ENCODE peak calls at places on chromosomes 1 and 21, in seven cellular contexts. J, Z, T, H, G, Y and O are unnamed samples.

GRCh38 chr1:186957339-186957738 is 128.6 kb downstream of the PLA2G4A start:
- DNase-seq in T (no peak), Z (no peak), G (no peak), J (no peak), Y (no peak), H (no peak), O (no peak)

GRCh38 chr1:29524285-29525065 is 288.2 kb downstream of the PTPRU start:
- DNase-seq in G (no peak), Z (no peak), J (no peak), H (peak; percentile 79), Y (no peak), T (peak; percentile 15), O (peak; percentile 43)

GRCh38 chr1:23651069-23651808 is 40.4 kb upstream of the RPL11 start:
- DNase-seq in J (no peak), Z (no peak), G (peak; percentile 54), Y (peak; percentile 89), H (no peak), T (no peak), O (peak; percentile 45)

GRCh38 chr1:216830836-216831235 is 107.6 kb upstream of the ESRRG start:
- DNase-seq in H (no peak), Z (no peak), J (no peak), G (no peak), T (no peak), Y (no peak), O (no peak)

GRCh38 chr1:165631403-165632151 is 543 bp downstream of the MGST3 start:
- DNase-seq in Z (peak; percentile 27), G (peak; percentile 42), H (peak; percentile 94), J (peak; percentile 84), T (peak; percentile 76), Y (peak; percentile 82), O (peak; percentile 56)

GRCh38 chr1:185442065-185442464 is 125.0 kb upstream of the IVNS1ABP start:
- DNase-seq in J (peak; percentile 61), G (no peak), H (no peak), Y (no peak), Z (no peak), T (no peak), O (no peak)

GRCh38 chr1:225653463-225654276 is 747 bp upstream of the ENAH start:
- DNase-seq in H (peak; percentile 95), Z (peak; percentile 27), Y (peak; percentile 80), J (peak; percentile 78), G (peak; percentile 66), T (peak; percentile 68), O (peak; percentile 76)

GRCh38 chr21:33157303-33157702 is 72.4 kb upstream of the IFNAR2 start:
- DNase-seq in H (no peak), T (no peak), Z (no peak), J (peak; percentile 13), G (no peak), Y (peak; percentile 8), O (no peak)

GRCh38 chr1:191615422-191615821 is 542.8 kb upstream of the RGS18 start:
- DNase-seq in Z (no peak), T (no peak), H (no peak), J (no peak), Y (peak; percentile 8), G (no peak), O (no peak)

GRCh38 chr1:84541679-84542078 is 32.6 kb downstream of the CTBS start:
- DNase-seq in Z (peak; percentile 2), Y (peak; percentile 9), G (no peak), J (no peak), T (no peak), H (no peak), O (no peak)

GRCh38 chr1:164667010-164667409 is 108.0 kb downstream of the PBX1 start:
- DNase-seq in G (no peak), J (no peak), Y (no peak), H (no peak), T (no peak), Z (no peak), O (no peak)

GRCh38 chr1:231810415-231810814 is 183.8 kb downstream of the DISC1 start:
- DNase-seq in H (no peak), J (no peak), G (no peak), Y (no peak), Z (no peak), T (no peak), O (no peak)

GRCh38 chr1:67335451-67335850 is 27.8 kb downstream of the IL12RB2 start:
- DNase-seq in G (no peak), Z (no peak), J (no peak), Y (no peak), H (no peak), T (no peak), O (no peak)

GRCh38 chr1:67332653-67333529 is 25.2 kb downstream of the IL12RB2 start:
- DNase-seq in Z (peak; percentile 41), J (no peak), Y (no peak), G (no peak), H (no peak), T (no peak), O (no peak)

GRCh38 chr1:67336783-67337182 is 29.1 kb downstream of the IL12RB2 start:
- DNase-seq in G (no peak), T (no peak), H (no peak), Z (peak; percentile 34), J (no peak), Y (no peak), O (no peak)

GRCh38 chr1:67336157-67336556 is 28.5 kb downstream of the IL12RB2 start:
- DNase-seq in J (no peak), Z (no peak), G (no peak), T (no peak), Y (no peak), H (no peak), O (no peak)

GRCh38 chr1:67333603-67334002 is 25.9 kb downstream of the IL12RB2 start:
- DNase-seq in Y (peak; percentile 93), Z (no peak), J (no peak), T (no peak), G (no peak), H (no peak), O (no peak)
- H3K4me3 ChIP-seq in Y (no peak overlapping the region), Z (no peak overlapping the region), J (no peak overlapping the region), T (no peak overlapping the region), G (no peak overlapping the region), H (no peak overlapping the region), O (no peak overlapping the region)

GRCh38 chr1:46199233-46199749 is 1.1 kb upstream of the POMGNT1 start:
- DNase-seq in H (no peak), T (peak; percentile 14), Y (no peak), Z (no peak), J (no peak), G (no peak), O (no peak)
- H3K4me3 ChIP-seq in H (no peak overlapping the region), T (peak overlapping the region; percentile 92), Y (no peak overlapping the region), Z (no peak overlapping the region), J (peak overlapping the region; percentile 2), G (peak overlapping the region; percentile 75), O (peak overlapping the region; percentile 81)

DNA sequence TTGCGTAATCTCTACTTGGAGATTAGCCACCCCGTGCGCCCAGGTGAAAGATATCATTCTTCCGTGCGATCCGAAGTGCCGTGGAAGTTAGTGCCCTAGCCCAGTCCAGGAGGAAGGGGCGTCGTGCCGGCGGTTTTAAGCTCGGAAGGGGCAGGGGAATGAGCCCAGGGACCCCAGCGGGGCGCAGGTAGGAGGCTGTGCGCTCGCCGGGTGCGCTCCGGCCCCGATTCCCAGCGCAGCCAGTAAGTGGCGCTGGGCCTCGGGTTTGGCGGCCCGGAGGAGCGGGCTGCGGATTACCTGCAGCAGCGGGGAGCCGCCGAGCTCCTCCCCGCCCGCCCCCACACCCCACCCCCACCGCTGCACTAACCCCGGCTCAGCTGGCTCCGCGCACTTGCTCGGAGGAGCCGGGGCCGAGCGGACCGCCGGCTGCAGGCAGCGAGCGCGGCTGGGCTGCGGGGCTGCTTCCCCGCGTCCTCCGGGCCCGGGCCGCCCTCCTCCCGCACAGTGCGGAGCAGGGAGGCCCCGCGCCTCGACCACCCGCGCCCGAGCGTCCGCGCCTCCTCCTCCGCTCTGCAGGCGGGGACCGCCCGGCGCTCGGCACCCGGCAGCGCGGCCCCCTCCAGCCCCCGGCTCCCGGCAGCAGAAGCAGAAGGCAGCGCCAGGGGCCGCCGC is at the start of gene RYR2:
- DNase-seq in H (no peak), G (peak; percentile 57), Y (peak; percentile 30), Z (no peak), T (no peak), J (peak; percentile 40), O (no peak)
- H3K4me3 ChIP-seq in H (peak within 1 kb of the TSS; percentile 8), G (peak within 1 kb of the TSS; percentile 78), Y (no peak within 1 kb of the TSS), Z (no peak within 1 kb of the TSS), T (peak within 1 kb of the TSS; percentile 25), J (peak within 1 kb of the TSS; percentile 49), O (peak within 1 kb of the TSS; percentile 40)

DNA sequence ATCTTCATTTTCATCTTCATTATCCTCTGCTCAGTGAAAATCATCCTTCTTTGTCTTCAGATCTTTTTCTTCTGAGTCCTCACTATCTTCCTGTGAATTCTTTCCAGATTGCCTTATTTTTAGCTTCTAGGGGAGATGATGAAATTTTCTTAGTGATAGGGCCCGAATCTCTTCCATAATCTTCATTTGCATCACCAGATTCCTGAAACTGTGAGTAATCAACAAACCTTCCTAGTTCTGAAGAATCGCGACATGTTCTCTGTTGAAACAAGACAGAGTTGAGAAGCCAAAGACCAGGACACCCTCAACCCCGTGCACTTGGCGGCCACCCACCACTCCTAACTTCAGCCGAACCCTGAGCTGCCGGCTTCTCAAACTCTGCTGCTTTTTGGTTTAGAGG is 92.8 kb upstream of the CDC42BPA start:
- DNase-seq in G (no peak), J (peak; percentile 58), Y (peak; percentile 39), Z (no peak), T (no peak), H (no peak), O (no peak)
- H3K4me3 ChIP-seq in G (no peak overlapping the region), J (no peak overlapping the region), Y (no peak overlapping the region), Z (no peak overlapping the region), T (no peak overlapping the region), H (no peak overlapping the region), O (no peak overlapping the region)

GRCh38 chr1:35555212-35555584 is 2.0 kb downstream of the KIAA0319L start:
- DNase-seq in Y (no peak), J (no peak), Z (no peak), T (no peak), G (no peak), H (no peak), O (no peak)

GRCh38 chr1:35554261-35555211 is 2.7 kb downstream of the KIAA0319L start:
- DNase-seq in Z (no peak), T (no peak), G (no peak), J (no peak), H (no peak), Y (no peak), O (peak; percentile 66)

GRCh38 chr1:35556494-35557117 is 597 bp downstream of the KIAA0319L start:
- DNase-seq in T (no peak), Z (no peak), H (no peak), Y (no peak), J (no peak), G (no peak), O (no peak)

GRCh38 chr1:35557118-35557610 is at the start of gene KIAA0319L:
- DNase-seq in J (no peak), H (no peak), Y (peak; percentile 84), Z (no peak), T (peak; percentile 94), G (peak; percentile 89), O (no peak)

GRCh38 chr1:35555601-35556477 is 1.4 kb downstream of the KIAA0319L start:
- DNase-seq in J (peak; percentile 49), H (no peak), T (no peak), Z (no peak), G (no peak), Y (peak; percentile 98), O (no peak)
- H3K4me3 ChIP-seq in J (peak overlapping the region; percentile 98), H (no peak overlapping the region), T (peak overlapping the region; percentile 85), Z (no peak overlapping the region), G (peak overlapping the region; percentile 89), Y (peak overlapping the region; percentile 92), O (peak overlapping the region; percentile 88)